ENCODE peak calls at places on chromosomes 13 and 19, in six cellular contexts. W is Peyer's patch, L is stomach, Z is gastrocnemius medialis, K is tibial nerve, G is thyroid gland. D is an unnamed sample.

GRCh38 chr13:21458457-21458815 is 667 bp downstream of the ZDHHC20 start:
- DNase-seq in W (peak; percentile 76), L (peak; percentile 71), Z (peak; percentile 38), K (peak; percentile 18), G (peak; percentile 83), D (no peak)

GRCh38 chr13:88014527-88014926 is 343.4 kb downstream of the SLITRK5 start:
- DNase-seq in W (no peak), L (no peak), Z (no peak), K (no peak), G (no peak), D (no peak)

GRCh38 chr13:105735269-105735668 is 800.2 kb downstream of the EFNB2 start:
- DNase-seq in W (no peak), L (no peak), Z (no peak), K (no peak), G (no peak), D (no peak)

GRCh38 chr13:46367622-46368327 is 19.3 kb downstream of the RUBCNL start:
- DNase-seq in W (no peak), L (no peak), Z (no peak), K (no peak), G (no peak), D (no peak)

GRCh38 chr13:26628706-26629105 is 71.2 kb downstream of the WASF3 start:
- DNase-seq in W (peak; percentile 49), L (no peak), Z (no peak), K (no peak), G (peak; percentile 33), D (no peak)

GRCh38 chr19:13160557-13160956 is 10.3 kb downstream of the IER2 start:
- DNase-seq in W (peak; percentile 82), L (no peak), Z (no peak), K (no peak), G (no peak), D (no peak)

GRCh38 chr19:18304194-18304495 is 18.7 kb downstream of the LSM4 start:
- DNase-seq in W (no peak), L (no peak), Z (peak; percentile 88), K (no peak), G (peak; percentile 51), D (no peak)

GRCh38 chr19:4914736-4915501 is 5.6 kb downstream of the UHRF1 start:
- DNase-seq in W (peak; percentile 91), L (peak; percentile 57), Z (no peak), K (peak; percentile 25), G (no peak), D (no peak)

GRCh38 chr13:95020298-95020987 is 280.8 kb downstream of the ABCC4 start:
- DNase-seq in W (no peak), L (no peak), Z (no peak), K (no peak), G (no peak), D (no peak)

GRCh38 chr19:31351212-31352193 is 2.3 kb upstream of the TSHZ3 start:
- DNase-seq in W (no peak), L (no peak), Z (no peak), K (no peak), G (peak; percentile 46), D (no peak)

GRCh38 chr13:75368167-75368566 is 113.8 kb downstream of the TBC1D4 start:
- DNase-seq in W (no peak), L (no peak), Z (no peak), K (peak; percentile 70), G (peak; percentile 65), D (no peak)

GRCh38 chr19:5547881-5548280 is 19.9 kb downstream of the TINCR start:
- DNase-seq in W (peak; percentile 50), L (peak; percentile 31), Z (no peak), K (no peak), G (no peak), D (no peak)

GRCh38 chr13:40640845-40641458 is 25.5 kb downstream of the FOXO1 start:
- DNase-seq in W (no peak), L (no peak), Z (peak; percentile 70), K (no peak), G (no peak), D (no peak)

GRCh38 chr19:48249502-48250014 is 6.2 kb downstream of the CARD8 start:
- DNase-seq in W (peak; percentile 87), L (peak; percentile 41), Z (peak; percentile 27), K (peak; percentile 40), G (no peak), D (no peak)

GRCh38 chr13:25018729-25019115 is 77.2 kb upstream of the PABPC3 start:
- DNase-seq in W (no peak), L (no peak), Z (no peak), K (no peak), G (no peak), D (no peak)

GRCh38 chr13:111952814-111953213 is 114.1 kb upstream of the SOX1 start:
- DNase-seq in W (no peak), L (no peak), Z (no peak), K (no peak), G (no peak), D (no peak)

GRCh38 chr13:100546713-100547405 is 41.7 kb downstream of the GGACT start:
- DNase-seq in W (no peak), L (no peak), Z (no peak), K (no peak), G (no peak), D (peak; percentile 41)

GRCh38 chr19:5030822-5031221 is 61.9 kb downstream of the KDM4B start:
- DNase-seq in W (no peak), L (no peak), Z (no peak), K (no peak), G (no peak), D (no peak)

GRCh38 chr13:69155136-69155535 is 952.5 kb upstream of the ATXN8OS start:
- DNase-seq in W (no peak), L (no peak), Z (no peak), K (no peak), G (no peak), D (no peak)

GRCh38 chr13:90171649-90172048 is 1175.8 kb upstream of the MIR17HG start:
- DNase-seq in W (no peak), L (no peak), Z (no peak), K (no peak), G (no peak), D (no peak)

GRCh38 chr13:74695021-74695800 is 561.0 kb upstream of the KLF12 start:
- DNase-seq in W (no peak), L (no peak), Z (no peak), K (no peak), G (no peak), D (no peak)

GRCh38 chr13:26561636-26562537 is 4.4 kb downstream of the WASF3 start:
- DNase-seq in W (no peak), L (no peak), Z (peak; percentile 17), K (no peak), G (no peak), D (no peak)

GRCh38 chr19:29761575-29762225 is 46.6 kb upstream of the C19orf12 start:
- DNase-seq in W (no peak), L (no peak), Z (no peak), K (no peak), G (no peak), D (no peak)

GRCh38 chr19:5785423-5785822 is 877 bp upstream of the PRR22 start:
- DNase-seq in W (no peak), L (no peak), Z (no peak), K (no peak), G (no peak), D (no peak)

GRCh38 chr13:61994174-61994573 is 578.5 kb upstream of the PCDH20 start:
- DNase-seq in W (no peak), L (no peak), Z (no peak), K (no peak), G (no peak), D (no peak)
- TF ChIP-seq CTCF in W (no peak), L (no peak), Z (no peak), K (no peak), G (no peak), D (no peak)

DNA sequence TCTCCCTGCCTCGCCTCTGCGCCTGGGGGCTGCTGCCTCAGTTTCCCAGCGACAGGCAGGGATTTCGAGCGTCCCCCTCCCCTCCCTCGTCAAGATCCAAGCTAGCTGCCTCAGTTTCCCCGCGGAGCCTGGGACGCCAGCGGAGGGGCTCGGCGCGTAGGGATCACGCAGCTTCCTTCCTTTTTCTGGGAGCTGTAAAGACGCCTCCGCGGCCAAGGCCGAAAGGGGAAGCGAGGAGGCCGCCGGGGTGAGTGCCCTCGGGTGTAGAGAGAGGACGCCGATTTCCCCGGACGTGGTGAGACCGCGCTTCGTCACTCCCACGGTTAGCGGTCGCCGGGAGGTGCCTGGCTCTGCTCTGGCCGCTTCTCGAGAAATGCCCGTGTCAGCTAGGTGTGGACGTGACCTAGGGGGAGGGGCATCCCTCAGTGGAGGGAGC is 722 bp upstream of the ICAM1 start:
- DNase-seq in W (peak; percentile 94), L (peak; percentile 75), Z (peak; percentile 49), K (peak; percentile 46), G (peak; percentile 51), D (no peak)
- H3K27ac ChIP-seq in W (peak overlapping the region; percentile 88), L (peak overlapping the region; percentile 79), Z (peak overlapping the region; percentile 75), K (peak overlapping the region; percentile 37), G (peak overlapping the region; percentile 65), D (peak overlapping the region; percentile 46)

GRCh38 chr13:79538757-79539156 is 57.8 kb downstream of the NDFIP2 start:
- DNase-seq in W (no peak), L (no peak), Z (no peak), K (no peak), G (no peak), D (no peak)
- H3K4me3 ChIP-seq in W (no peak overlapping the region), L (no peak overlapping the region), Z (no peak overlapping the region), K (no peak overlapping the region), G (no peak overlapping the region), D (no peak overlapping the region)

GRCh38 chr13:78875792-78876580 is 217.0 kb upstream of the OBI1 start:
- DNase-seq in W (no peak), L (no peak), Z (no peak), K (no peak), G (no peak), D (no peak)
- TF ChIP-seq CTCF in W (no peak), L (no peak), Z (no peak), K (no peak), G (no peak), D (no peak)

DNA sequence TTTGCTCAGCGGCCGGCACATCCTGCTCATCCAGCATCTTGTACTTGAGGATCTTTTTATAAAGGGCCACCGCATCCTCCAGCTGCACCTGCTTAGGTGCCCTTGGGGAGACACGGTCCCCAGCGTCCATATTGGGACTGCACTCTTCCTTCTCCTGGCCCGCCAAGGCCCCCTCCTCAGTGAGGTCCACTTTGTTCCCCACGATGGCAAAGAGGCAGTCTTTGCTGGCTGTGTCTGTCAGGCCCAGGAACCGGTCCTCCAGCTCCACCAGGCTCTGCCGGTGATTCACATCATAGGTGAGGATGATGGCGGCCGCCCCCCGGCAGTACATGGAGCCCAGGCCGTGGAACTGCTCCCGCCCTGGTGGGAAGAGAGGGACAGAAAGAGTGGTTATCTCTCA is 37.7 kb downstream of the RAB20 start:
- DNase-seq in W (no peak), L (no peak), Z (no peak), K (no peak), G (no peak), D (no peak)
- H3K27ac ChIP-seq in W (peak overlapping the region; percentile 83), L (peak overlapping the region; percentile 82), Z (peak overlapping the region; percentile 64), K (no peak overlapping the region), G (peak overlapping the region; percentile 97), D (peak overlapping the region; percentile 92)

D was measured in coronary artery.